ENCODE peak calls at places on chromosomes 7 and 10, in five cellular contexts. Q is breast epithelium, B is Panc1, K is transverse colon, L is neuronal stem cell. P is an unnamed sample.

GRCh38 chr7:6256709-6257535 is 15.5 kb downstream of the CYTH3 start:
- DNase-seq in Q (no peak), B (no peak), K (peak), L (no peak), P (no peak)

GRCh38 chr10:96850825-96851224 is 18.7 kb downstream of the LCOR start:
- DNase-seq in Q (no peak), B (peak), K (no peak), L (no peak), P (no peak)

GRCh38 chr10:68403701-68404100 is 3.4 kb downstream of the RUFY2 start:
- DNase-seq in Q (no peak), B (no peak), K (no peak), L (no peak), P (no peak)

GRCh38 chr7:128743112-128743772 is 4.1 kb downstream of the CALU start:
- DNase-seq in Q (no peak), B (no peak), K (no peak), L (no peak), P (peak)

GRCh38 chr7:56009695-56010094 is 41.5 kb downstream of the PSPH start:
- DNase-seq in Q (peak), B (no peak), K (peak), L (no peak), P (peak)

GRCh38 chr10:489335-489734 is 200.1 kb downstream of the DIP2C start:
- DNase-seq in Q (no peak), B (no peak), K (no peak), L (no peak), P (no peak)

GRCh38 chr7:70681111-70681846 is 450.7 kb upstream of the GALNT17 start:
- DNase-seq in Q (no peak), B (no peak), K (no peak), L (no peak), P (no peak)

GRCh38 chr7:1702652-1703051 is 32.6 kb downstream of the ELFN1 start:
- DNase-seq in Q (no peak), B (no peak), K (no peak), L (no peak), P (no peak)

GRCh38 chr7:87448427-87448826 is 27.1 kb downstream of the ABCB4 start:
- DNase-seq in Q (no peak), B (no peak), K (no peak), L (no peak), P (no peak)

GRCh38 chr7:48244902-48245301 is 73.6 kb downstream of the ABCA13 start:
- DNase-seq in Q (no peak), B (no peak), K (no peak), L (no peak), P (no peak)

GRCh38 chr7:3415730-3416366 is 114.8 kb downstream of the SDK1 start:
- DNase-seq in Q (no peak), B (no peak), K (no peak), L (no peak), P (no peak)

GRCh38 chr7:40649247-40649646 is 514.4 kb downstream of the SUGCT start:
- DNase-seq in Q (no peak), B (no peak), K (no peak), L (no peak), P (no peak)

GRCh38 chr7:45495618-45496017 is 78.5 kb upstream of the ADCY1 start:
- DNase-seq in Q (no peak), B (no peak), K (no peak), L (no peak), P (no peak)

GRCh38 chr7:55019691-55020480 is 1.1 kb downstream of the EGFR start:
- DNase-seq in Q (peak), B (no peak), K (peak), L (peak), P (no peak)

GRCh38 chr7:17099083-17099973 is 199.1 kb upstream of the AHR start:
- DNase-seq in Q (peak), B (no peak), K (peak), L (no peak), P (peak)

GRCh38 chr7:17095001-17095574 is 203.4 kb upstream of the AHR start:
- DNase-seq in Q (peak), B (no peak), K (no peak), L (no peak), P (no peak)

GRCh38 chr7:17098515-17098914 is 199.9 kb upstream of the AHR start:
- DNase-seq in Q (no peak), B (no peak), K (no peak), L (no peak), P (no peak)

GRCh38 chr7:17095951-17096350 is 202.5 kb upstream of the AHR start:
- DNase-seq in Q (no peak), B (no peak), K (no peak), L (no peak), P (no peak)

DNA sequence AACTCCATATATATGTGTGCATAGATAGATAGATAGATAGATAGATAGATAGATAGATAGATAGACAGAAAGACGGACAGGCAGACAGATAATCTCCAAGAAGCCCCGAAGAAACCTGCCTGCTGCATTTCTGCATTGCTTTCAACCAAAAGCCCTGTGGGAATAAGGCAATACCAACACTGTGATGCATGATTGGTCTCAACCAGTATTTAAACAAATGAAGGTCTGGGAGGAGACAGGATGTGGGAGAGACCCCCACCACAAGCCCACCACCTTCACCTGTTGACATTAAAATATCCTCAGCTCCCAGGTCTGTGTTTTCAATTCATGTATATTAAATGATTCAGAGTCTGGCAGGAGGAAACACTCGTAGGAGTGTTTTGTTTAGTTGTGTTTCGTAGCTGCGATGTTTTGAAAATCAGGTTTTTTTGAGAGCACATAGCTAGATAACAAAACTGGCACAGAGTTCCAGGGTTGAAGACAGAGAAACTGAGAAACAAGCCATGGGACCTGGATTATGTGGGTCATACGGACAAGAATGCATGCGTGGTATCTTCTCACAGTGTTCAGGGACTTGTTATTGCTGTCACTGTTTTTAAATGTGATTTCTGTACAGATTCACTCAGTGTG is 200.7 kb upstream of the AHR start:
- DNase-seq in Q (no peak), B (no peak), K (no peak), L (no peak), P (no peak)
- H3K4me3 ChIP-seq in Q (peak), B (no peak), K (no peak), L (no peak), P (no peak)

GRCh38 chr10:59362991-59363390 is 642 bp upstream of the FAM13C start:
- DNase-seq in Q (peak), B (no peak), K (peak), L (peak), P (no peak)

GRCh38 chr10:59361659-59362183 is 628 bp downstream of the FAM13C start:
- DNase-seq in Q (no peak), B (no peak), K (no peak), L (no peak), P (no peak)

GRCh38 chr10:59360605-59361515 is 1.5 kb downstream of the FAM13C start:
- DNase-seq in Q (no peak), B (no peak), K (no peak), L (no peak), P (no peak)

GRCh38 chr10:59362184-59362966 is at the start of gene FAM13C:
- DNase-seq in Q (peak), B (no peak), K (peak), L (peak), P (no peak)

GRCh38 chr10:59363446-59363958 is 1.2 kb upstream of the FAM13C start:
- DNase-seq in Q (no peak), B (no peak), K (no peak), L (no peak), P (no peak)
- H3K4me3 ChIP-seq in Q (no peak), B (no peak), K (no peak), L (no peak), P (peak)

GRCh38 chr7:126057979-126058378 is 1128.4 kb upstream of the POT1 start:
- DNase-seq in Q (no peak), B (no peak), K (no peak), L (no peak), P (no peak)
- H3K4me3 ChIP-seq in Q (no peak), B (no peak), K (no peak), L (no peak), P (no peak)

DNA sequence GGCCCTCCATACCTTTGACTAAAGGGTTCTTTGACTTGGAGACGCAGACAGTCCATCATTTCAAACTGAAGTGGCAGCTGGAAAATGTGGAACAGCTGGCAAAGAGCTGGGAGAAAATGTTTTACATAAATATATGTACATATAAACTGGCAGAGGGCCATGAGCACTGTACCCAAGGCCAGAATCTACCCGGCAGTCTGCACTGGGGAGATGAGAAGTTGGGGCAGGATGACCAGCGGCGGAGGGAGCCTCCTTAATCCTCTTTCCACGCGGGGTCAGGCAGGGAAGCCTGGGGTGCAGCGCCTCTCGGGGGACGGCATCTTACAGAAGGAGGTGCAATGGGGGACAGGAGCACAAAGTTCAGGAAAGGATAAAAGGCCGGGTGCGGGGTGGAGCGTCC is 1.3 kb downstream of the GLI3 start:
- DNase-seq in Q (no peak), B (no peak), K (peak), L (no peak), P (no peak)
- H3K4me3 ChIP-seq in Q (peak), B (peak), K (peak), L (peak), P (peak)

DNA sequence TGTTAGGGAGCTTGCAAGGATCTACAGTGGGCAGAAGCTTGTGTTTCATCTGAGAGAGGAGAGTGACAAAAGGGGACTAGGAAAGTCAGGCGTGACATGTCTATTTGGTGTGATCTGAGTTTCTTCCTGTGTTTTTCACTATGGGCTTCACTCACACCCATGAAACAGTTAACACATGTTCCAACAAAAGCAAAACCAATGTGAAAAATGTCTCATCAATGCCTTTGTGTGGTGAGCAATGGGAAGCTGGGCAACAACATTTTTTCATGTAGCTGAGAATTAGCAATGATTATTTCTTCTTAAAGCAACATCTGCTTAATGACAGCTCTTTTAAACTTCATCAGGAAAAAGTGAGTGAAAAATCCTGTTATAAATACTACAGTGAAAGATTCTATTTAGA is 76.2 kb downstream of the NXPH1 start:
- DNase-seq in Q (no peak), B (no peak), K (no peak), L (no peak), P (no peak)
- H3K4me3 ChIP-seq in Q (no peak), B (no peak), K (no peak), L (no peak), P (no peak)

GRCh38 chr10:113853577-113854018 is 284 bp downstream of the DCLRE1A start:
- DNase-seq in Q (no peak), B (no peak), K (no peak), L (peak), P (no peak)

GRCh38 chr10:113849140-113849803 is 4.6 kb downstream of the DCLRE1A start:
- DNase-seq in Q (no peak), B (no peak), K (no peak), L (no peak), P (no peak)

GRCh38 chr10:113854019-113854756 is at the start of the genes DCLRE1A and NHLRC2:
- DNase-seq in Q (peak), B (peak), K (peak), L (peak), P (peak)

GRCh38 chr10:113846036-113846435 is 7.8 kb downstream of the DCLRE1A start:
- DNase-seq in Q (no peak), B (no peak), K (no peak), L (no peak), P (no peak)

DNA sequence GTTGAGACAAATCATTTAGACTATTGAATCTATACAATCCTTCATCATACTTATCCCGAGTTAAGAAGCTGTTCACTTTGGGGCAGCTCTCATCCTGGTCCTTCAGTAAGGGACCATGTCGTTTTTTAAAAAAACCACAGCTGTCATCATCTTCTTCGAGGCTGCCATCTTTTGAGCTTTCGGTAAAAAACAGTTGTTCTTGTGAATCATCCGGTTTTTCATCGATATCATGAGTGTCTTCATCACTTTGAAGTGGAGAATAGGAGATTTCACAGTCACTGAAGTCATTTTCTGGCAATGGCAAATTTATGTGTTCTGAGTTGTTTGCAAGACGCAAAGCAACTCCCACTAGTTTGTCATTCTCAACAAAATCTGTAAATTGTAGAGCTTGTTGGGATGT is 3.9 kb downstream of the DCLRE1A start:
- DNase-seq in Q (no peak), B (no peak), K (no peak), L (no peak), P (no peak)
- H3K4me3 ChIP-seq in Q (no peak), B (no peak), K (no peak), L (no peak), P (no peak)

GRCh38 chr7:149147730-149148653 is 739 bp downstream of the ZNF398 start:
- DNase-seq in Q (no peak), B (no peak), K (peak), L (peak), P (no peak)

GRCh38 chr7:149141893-149142292 is 5.4 kb upstream of the ZNF398 start:
- DNase-seq in Q (no peak), B (no peak), K (no peak), L (no peak), P (no peak)

GRCh38 chr7:149150981-149151380 is 3.7 kb downstream of the ZNF398 start:
- DNase-seq in Q (no peak), B (no peak), K (no peak), L (no peak), P (no peak)

GRCh38 chr7:149144996-149145850 is 2.0 kb upstream of the ZNF398 start:
- DNase-seq in Q (peak), B (no peak), K (no peak), L (no peak), P (no peak)

GRCh38 chr7:149147072-149147729 is at the start of gene ZNF398:
- DNase-seq in Q (peak), B (no peak), K (peak), L (peak), P (no peak)
- H3K4me3 ChIP-seq in Q (peak), B (peak), K (peak), L (peak), P (peak)

P was measured in retinal pigment epithelial cell.